ENCODE peak calls at places on chromosomes 11 and 22, in ten cellular contexts. N is Peyer's patch, U is B cell, D is transverse colon, Y is prostate gland, E is astrocyte, G is suprapubic skin, M is GM10248, H is left lung, W is choroid plexus epithelial cell. S is an unnamed sample.

GRCh38 chr11:57180141-57180561 is 1.6 kb upstream of the LRRC55 start:
- DNase-seq in M (no peak), E (no peak), G (no peak), N (no peak), Y (no peak), D (no peak), W (no peak), H (no peak), U (no peak), S (no peak)

GRCh38 chr11:10728779-10729472 is 22.1 kb upstream of the CTR9 start:
- DNase-seq in G (no peak), D (no peak), H (no peak), Y (no peak), W (peak), N (no peak), M (no peak), E (no peak), U (no peak), S (no peak)

GRCh38 chr11:27933992-27934829 is 173.7 kb downstream of the KIF18A start:
- DNase-seq in N (no peak), W (peak), G (no peak), U (no peak), H (no peak), E (peak), D (no peak), Y (no peak), M (no peak), S (no peak)

GRCh38 chr11:79461144-79461543 is 20.3 kb upstream of the TENM4 start:
- DNase-seq in Y (no peak), U (no peak), N (no peak), D (no peak), W (peak), H (no peak), M (no peak), E (peak), G (no peak), S (no peak)

GRCh38 chr11:71505781-71506180 is 21.3 kb upstream of the KRTAP5-7 start:
- DNase-seq in D (no peak), W (no peak), H (no peak), G (no peak), Y (no peak), M (no peak), U (no peak), E (no peak), N (no peak), S (no peak)

GRCh38 chr11:17558916-17559315 is 11.9 kb downstream of the OTOG start:
- DNase-seq in H (no peak), D (no peak), E (no peak), M (no peak), N (no peak), G (peak), W (no peak), Y (no peak), U (no peak), S (no peak)

GRCh38 chr11:59548309-59548656 is 36.9 kb downstream of the OR4D9 start:
- DNase-seq in H (no peak), W (no peak), D (no peak), U (no peak), Y (no peak), N (no peak), G (no peak), M (no peak), E (no peak), S (no peak)

GRCh38 chr11:101618691-101619090 is 34.9 kb upstream of the TRPC6 start:
- DNase-seq in M (no peak), D (no peak), Y (no peak), N (no peak), W (no peak), G (no peak), H (no peak), U (no peak), E (peak), S (no peak)

GRCh38 chr11:16739326-16739875 is 954 bp downstream of the C11orf58 start:
- DNase-seq in D (no peak), E (peak), H (no peak), Y (no peak), U (no peak), W (peak), G (no peak), M (no peak), N (no peak), S (no peak)

GRCh38 chr11:122439911-122440782 is 215.4 kb upstream of the UBASH3B start:
- DNase-seq in W (peak), G (no peak), D (no peak), N (no peak), E (peak), Y (no peak), U (no peak), H (no peak), M (no peak), S (no peak)

GRCh38 chr11:130327716-130328115 is 13.0 kb upstream of the ZBTB44 start:
- DNase-seq in Y (no peak), M (no peak), U (no peak), G (no peak), E (no peak), W (no peak), H (no peak), N (no peak), D (no peak), S (no peak)

GRCh38 chr11:126327280-126328000 is 23.6 kb downstream of the DCPS start:
- DNase-seq in Y (no peak), E (no peak), M (no peak), U (no peak), D (no peak), W (no peak), H (no peak), G (no peak), N (no peak), S (no peak)

GRCh38 chr11:122717264-122717867 is 61.8 kb downstream of the UBASH3B start:
- DNase-seq in U (peak), W (no peak), D (peak), Y (no peak), M (peak), G (no peak), E (no peak), N (no peak), H (no peak), S (peak)

GRCh38 chr22:33747576-33748180 is 172.6 kb downstream of the LARGE1 start:
- DNase-seq in Y (no peak), E (no peak), M (no peak), U (no peak), N (peak), G (no peak), D (peak), H (no peak), W (no peak), S (no peak)

GRCh38 chr11:86408845-86409244 is 34.2 kb downstream of the CCDC81 start:
- DNase-seq in M (no peak), Y (no peak), D (no peak), U (no peak), N (no peak), H (no peak), W (peak), E (no peak), G (no peak), S (no peak)

GRCh38 chr11:833849-834311 is 1.1 kb downstream of the CD151 start:
- DNase-seq in M (no peak), Y (no peak), G (no peak), U (no peak), H (no peak), W (peak), E (no peak), N (peak), D (peak), S (no peak)

GRCh38 chr22:39655736-39656285 is 85.3 kb downstream of the CACNA1I start:
- DNase-seq in N (no peak), G (no peak), U (no peak), H (no peak), M (no peak), D (no peak), W (no peak), Y (no peak), E (no peak), S (no peak)

GRCh38 chr11:9754041-9754471 is 90.2 kb downstream of the SWAP70 start:
- DNase-seq in U (no peak), E (no peak), W (no peak), H (no peak), N (no peak), D (no peak), M (no peak), Y (no peak), G (no peak), S (no peak)

GRCh38 chr11:117220568-117220967 is 11.3 kb downstream of the PCSK7 start:
- DNase-seq in U (no peak), N (peak), G (no peak), M (no peak), Y (no peak), D (no peak), H (no peak), E (no peak), W (no peak), S (no peak)

GRCh38 chr11:11598243-11598642 is 23.6 kb downstream of the GALNT18 start:
- DNase-seq in W (no peak), Y (no peak), M (no peak), H (no peak), N (no peak), G (no peak), E (no peak), U (no peak), D (no peak), S (no peak)

GRCh38 chr22:20852076-20852475 is 6.5 kb downstream of the PI4KA start:
- DNase-seq in G (no peak), W (peak), Y (no peak), N (no peak), U (no peak), M (no peak), E (no peak), D (no peak), H (no peak), S (no peak)

GRCh38 chr11:132851247-132851646 is 681.1 kb downstream of the OPCML start:
- DNase-seq in W (no peak), D (no peak), G (no peak), E (no peak), U (no peak), N (no peak), M (no peak), Y (no peak), H (no peak), S (no peak)

GRCh38 chr11:16009021-16009420 is 347.3 kb downstream of the SOX6 start:
- DNase-seq in U (no peak), N (no peak), E (no peak), M (no peak), W (no peak), G (no peak), D (no peak), H (no peak), Y (no peak), S (no peak)

GRCh38 chr11:12124306-12124705 is 13.9 kb downstream of the MICAL2 start:
- DNase-seq in M (no peak), U (no peak), N (no peak), E (no peak), Y (no peak), G (no peak), D (no peak), W (no peak), H (no peak), S (no peak)

GRCh38 chr11:11748706-11749365 is 92.9 kb upstream of the USP47 start:
- DNase-seq in M (no peak), Y (no peak), H (no peak), W (peak), G (no peak), U (no peak), E (peak), N (no peak), D (no peak), S (no peak)

GRCh38 chr22:21657020-21657360 is 8.8 kb upstream of the PPIL2 start:
- DNase-seq in E (no peak), U (no peak), Y (no peak), W (no peak), N (no peak), D (no peak), G (no peak), M (no peak), H (no peak), S (no peak)

GRCh38 chr22:32695451-32695891 is 106.0 kb upstream of the TIMP3 start:
- DNase-seq in W (peak), N (no peak), D (no peak), U (no peak), M (no peak), E (peak), Y (no peak), H (no peak), G (no peak), S (no peak)

GRCh38 chr22:32926600-32926999 is 125.1 kb downstream of the TIMP3 start:
- DNase-seq in Y (no peak), D (no peak), E (no peak), H (no peak), W (peak), G (no peak), U (peak), M (peak), N (no peak), S (peak)

GRCh38 chr22:29049655-29050263 is 11.9 kb downstream of the C22orf31 start:
- DNase-seq in U (no peak), M (no peak), W (no peak), E (no peak), G (no peak), D (no peak), H (no peak), Y (no peak), N (no peak), S (no peak)

GRCh38 chr11:102347526-102348331 is 715 bp downstream of the BIRC2 start:
- DNase-seq in W (peak), H (no peak), Y (peak), D (peak), G (no peak), E (peak), N (no peak), U (peak), M (no peak), S (no peak)

GRCh38 chr22:27987557-27987956 is 68.5 kb upstream of the PITPNB start:
- DNase-seq in H (no peak), M (no peak), N (no peak), U (no peak), G (peak), D (no peak), W (peak), E (peak), Y (no peak), S (no peak)

GRCh38 chr11:58999291-58999680 is 60.0 kb downstream of the GLYATL1 start:
- DNase-seq in M (no peak), H (no peak), Y (no peak), U (peak), N (no peak), G (no peak), W (no peak), E (no peak), D (no peak), S (no peak)

GRCh38 chr11:128916646-128917045 is 25.5 kb downstream of the KCNJ5 start:
- DNase-seq in U (no peak), H (no peak), W (no peak), E (no peak), N (no peak), M (no peak), G (no peak), D (no peak), Y (no peak), S (no peak)

GRCh38 chr22:23088199-23088604 is 17.9 kb downstream of the GNAZ start:
- DNase-seq in U (no peak), H (no peak), D (no peak), G (no peak), N (no peak), W (no peak), M (no peak), Y (no peak), E (no peak), S (no peak)

GRCh38 chr11:12141283-12141682 is 30.9 kb downstream of the MICAL2 start:
- DNase-seq in E (no peak), H (no peak), M (no peak), W (no peak), D (no peak), N (no peak), Y (no peak), G (no peak), U (no peak), S (no peak)

GRCh38 chr11:27619936-27620335 is 80.3 kb downstream of the BDNF start:
- DNase-seq in E (no peak), D (no peak), N (no peak), U (no peak), M (no peak), H (no peak), Y (no peak), W (peak), G (no peak), S (no peak)

GRCh38 chr11:101487775-101488174 is 96.0 kb downstream of the TRPC6 start:
- DNase-seq in Y (no peak), M (no peak), G (no peak), W (no peak), N (no peak), U (no peak), H (no peak), D (no peak), E (no peak), S (no peak)

GRCh38 chr11:128318856-128319474 is 268.4 kb downstream of the ETS1 start:
- DNase-seq in M (peak), D (no peak), Y (no peak), W (peak), E (peak), G (no peak), H (no peak), U (peak), N (no peak), S (peak)

GRCh38 chr11:130166457-130166784 is 6.8 kb downstream of the ST14 start:
- DNase-seq in G (no peak), M (no peak), H (no peak), W (peak), N (peak), E (peak), U (peak), Y (no peak), D (peak), S (no peak)

DNA sequence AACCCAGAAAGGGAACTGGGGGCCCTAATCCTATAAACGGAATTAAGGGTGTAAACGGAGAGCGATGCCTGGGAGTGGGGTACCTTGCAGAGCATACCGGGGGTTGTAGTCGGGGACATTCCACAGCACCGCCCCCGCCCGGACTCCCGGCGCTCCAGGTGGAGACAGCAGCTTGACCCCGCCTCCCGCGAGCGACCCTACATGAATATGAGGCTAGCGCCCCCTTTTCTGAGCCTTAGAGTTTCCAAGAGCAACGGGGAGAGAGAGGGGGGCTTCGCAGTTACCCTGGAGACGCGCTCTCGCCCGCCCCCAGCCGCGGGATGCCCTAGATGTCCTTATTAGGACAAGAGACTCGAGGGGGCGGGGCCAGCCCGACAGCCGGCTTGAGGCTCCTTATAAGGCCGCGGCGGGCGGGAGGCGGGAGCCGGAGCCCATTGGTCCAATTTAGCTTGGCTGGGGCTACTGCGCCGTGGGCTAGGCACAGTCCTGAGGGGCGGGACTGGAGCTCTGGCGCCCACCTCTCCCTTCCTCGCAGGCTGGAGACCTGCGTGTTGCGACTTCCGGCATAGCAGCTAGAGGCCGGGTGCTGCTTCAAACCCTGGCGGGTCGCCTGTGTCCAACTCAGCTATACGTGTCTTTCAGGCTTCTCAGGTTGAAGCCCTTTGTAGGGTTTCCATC is 960 bp upstream of the MUS81 start:
- DNase-seq in G (peak), D (peak), M (peak), W (peak), E (peak), Y (peak), U (peak), N (peak), H (peak), S (peak)
- TF ChIP-seq CTCF in G (no peak), D (peak), M (peak), W (no peak), E (no peak), Y (no peak), U (no peak), N (no peak), H (no peak), S (no peak)

GRCh38 chr11:64369440-64370135 is 10.6 kb downstream of the RPS6KA4 start:
- DNase-seq in H (peak), M (no peak), U (no peak), D (no peak), Y (no peak), G (no peak), N (no peak), E (no peak), W (no peak), S (peak)
- TF ChIP-seq CTCF in H (no peak), M (no peak), U (no peak), D (no peak), Y (no peak), G (no peak), N (no peak), E (no peak), W (peak), S (no peak)

DNA sequence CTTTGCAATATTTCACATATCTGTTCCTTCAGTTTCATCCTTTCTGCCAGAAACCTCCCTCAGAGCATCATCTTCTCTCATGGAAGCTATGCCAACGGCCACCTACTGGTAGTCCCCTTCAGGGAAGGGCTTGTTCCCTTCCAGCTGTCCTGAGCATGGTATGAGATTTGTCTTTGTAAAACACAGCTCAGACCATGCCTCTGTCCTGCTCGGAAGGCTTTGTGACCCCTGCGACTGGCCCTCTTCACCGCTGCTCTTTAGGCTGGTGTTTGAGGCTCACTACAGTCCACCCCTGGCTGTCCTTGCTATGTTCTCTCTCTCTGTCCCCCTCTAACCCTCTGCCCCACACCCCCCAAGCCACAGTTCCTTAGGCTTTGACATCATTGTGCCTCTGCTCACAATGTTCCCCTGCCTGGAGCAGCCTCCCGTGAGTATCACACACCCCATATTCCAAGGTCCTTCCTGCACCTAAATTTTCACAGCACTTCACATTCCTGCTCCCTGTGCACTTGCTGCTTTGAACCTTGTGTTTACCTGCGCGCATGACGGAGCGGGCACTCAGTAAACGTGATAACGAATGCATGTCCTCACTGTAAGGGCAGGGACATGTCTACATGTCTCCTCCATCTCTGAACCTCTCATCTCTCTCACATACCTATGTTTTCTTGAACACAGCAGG is 24.0 kb upstream of the ACER3 start:
- DNase-seq in E (no peak), U (no peak), M (no peak), N (peak), H (no peak), Y (no peak), D (peak), W (no peak), G (no peak), S (no peak)
- TF ChIP-seq CTCF in E (no peak), U (no peak), M (no peak), N (no peak), H (no peak), Y (no peak), D (no peak), W (peak), G (peak), S (no peak)

GRCh38 chr11:133999355-133999754 is 42.6 kb upstream of the IGSF9B start:
- DNase-seq in W (no peak), H (no peak), U (no peak), N (no peak), M (no peak), D (no peak), E (no peak), Y (no peak), G (no peak), S (no peak)

GRCh38 chr11:133995066-133995465 is 38.3 kb upstream of the IGSF9B start:
- DNase-seq in N (no peak), G (no peak), H (peak), E (no peak), D (no peak), U (no peak), M (no peak), W (no peak), Y (no peak), S (no peak)

GRCh38 chr11:133993921-133994320 is 37.2 kb upstream of the IGSF9B start:
- DNase-seq in E (no peak), M (no peak), Y (no peak), H (peak), W (no peak), N (no peak), D (no peak), G (no peak), U (no peak), S (no peak)

GRCh38 chr11:133997556-133997955 is 40.8 kb upstream of the IGSF9B start:
- DNase-seq in E (no peak), H (peak), U (no peak), M (no peak), W (no peak), D (no peak), N (no peak), G (no peak), Y (no peak), S (no peak)

GRCh38 chr11:133996671-133997070 is 39.9 kb upstream of the IGSF9B start:
- DNase-seq in Y (no peak), W (no peak), G (no peak), M (no peak), H (peak), E (no peak), U (no peak), D (no peak), N (no peak), S (no peak)
- TF ChIP-seq CTCF in Y (no peak), W (no peak), G (no peak), M (no peak), H (no peak), E (no peak), U (no peak), D (no peak), N (no peak), S (no peak)

GRCh38 chr11:19380375-19380774 is 139.6 kb upstream of the E2F8 start:
- DNase-seq in H (no peak), Y (no peak), U (no peak), N (no peak), M (no peak), W (peak), E (peak), G (no peak), D (no peak), S (no peak)
- TF ChIP-seq CTCF in H (no peak), Y (no peak), U (no peak), N (no peak), M (no peak), W (no peak), E (no peak), G (no peak), D (no peak), S (no peak)

S was measured in GM13977.